ENCODE peak calls at places on chromosome 10, in eight cellular contexts. One of them, this sample, is unnamed.
A peak's percentile ranks its signal among the peaks of the same experiment; 100 is the strongest.

GRCh38 chr10:70509376-70509775 is 30.8 kb downstream of the PALD1 start:
- DNase-seq in psoas muscle: no peak
- DNase-seq in ACHN: no peak
- DNase-seq in HL-60: no peak
- DNase-seq in WTC11: no peak
- DNase-seq in HCT116: no peak
- DNase-seq in activated CD4-positive, CD25-positive, alpha-beta regulatory T cell treated with anti-CD3 and anti-CD28 coated beads, Interleukin-2, amount 50 U/mL, for 72 hours: no peak
- DNase-seq in progenitor cell of endocrine pancreas: no peak
- DNase-seq in this sample: no peak

GRCh38 chr10:48505394-48506112 is 99.3 kb downstream of the ARHGAP22 start:
- DNase-seq in progenitor cell of endocrine pancreas: no peak
- DNase-seq in HCT116: no peak
- DNase-seq in ACHN: no peak
- DNase-seq in psoas muscle: no peak
- DNase-seq in activated CD4-positive, CD25-positive, alpha-beta regulatory T cell treated with anti-CD3 and anti-CD28 coated beads, Interleukin-2, amount 50 U/mL, for 72 hours: no peak
- DNase-seq in WTC11: peak; percentile 77
- DNase-seq in HL-60: peak; percentile 78
- DNase-seq in this sample: no peak

GRCh38 chr10:125868372-125868975 is 12.6 kb downstream of the DHX32 start:
- DNase-seq in activated CD4-positive, CD25-positive, alpha-beta regulatory T cell treated with anti-CD3 and anti-CD28 coated beads, Interleukin-2, amount 50 U/mL, for 72 hours: no peak
- DNase-seq in WTC11: no peak
- DNase-seq in ACHN: peak; percentile 72
- DNase-seq in HCT116: peak; percentile 59
- DNase-seq in HL-60: peak; percentile 18
- DNase-seq in progenitor cell of endocrine pancreas: no peak
- DNase-seq in psoas muscle: no peak
- DNase-seq in this sample: no peak

GRCh38 chr10:89332718-89333281 is 5.0 kb downstream of the IFIT3 start:
- DNase-seq in psoas muscle: no peak
- DNase-seq in activated CD4-positive, CD25-positive, alpha-beta regulatory T cell treated with anti-CD3 and anti-CD28 coated beads, Interleukin-2, amount 50 U/mL, for 72 hours: no peak
- DNase-seq in HCT116: no peak
- DNase-seq in HL-60: no peak
- DNase-seq in WTC11: no peak
- DNase-seq in progenitor cell of endocrine pancreas: no peak
- DNase-seq in ACHN: peak; percentile 32
- DNase-seq in this sample: no peak

GRCh38 chr10:52951819-52952218 is 179.2 kb upstream of the MBL2 start:
- DNase-seq in HCT116: no peak
- DNase-seq in WTC11: peak; percentile 89
- DNase-seq in HL-60: peak; percentile 13
- DNase-seq in progenitor cell of endocrine pancreas: peak; percentile 41
- DNase-seq in ACHN: peak; percentile 58
- DNase-seq in activated CD4-positive, CD25-positive, alpha-beta regulatory T cell treated with anti-CD3 and anti-CD28 coated beads, Interleukin-2, amount 50 U/mL, for 72 hours: no peak
- DNase-seq in psoas muscle: no peak
- DNase-seq in this sample: peak; percentile 27

GRCh38 chr10:59876695-59877094 is 29.7 kb downstream of the CCDC6 start:
- DNase-seq in HL-60: no peak
- DNase-seq in ACHN: no peak
- DNase-seq in HCT116: no peak
- DNase-seq in activated CD4-positive, CD25-positive, alpha-beta regulatory T cell treated with anti-CD3 and anti-CD28 coated beads, Interleukin-2, amount 50 U/mL, for 72 hours: no peak
- DNase-seq in WTC11: no peak
- DNase-seq in progenitor cell of endocrine pancreas: no peak
- DNase-seq in psoas muscle: no peak
- DNase-seq in this sample: no peak

GRCh38 chr10:77279207-77279606 is 358.4 kb downstream of the KCNMA1 start:
- DNase-seq in activated CD4-positive, CD25-positive, alpha-beta regulatory T cell treated with anti-CD3 and anti-CD28 coated beads, Interleukin-2, amount 50 U/mL, for 72 hours: no peak
- DNase-seq in HL-60: no peak
- DNase-seq in progenitor cell of endocrine pancreas: no peak
- DNase-seq in psoas muscle: peak; percentile 39
- DNase-seq in HCT116: no peak
- DNase-seq in WTC11: no peak
- DNase-seq in ACHN: no peak
- DNase-seq in this sample: no peak

GRCh38 chr10:74738052-74738451 is 88.3 kb upstream of the KAT6B start:
- DNase-seq in HCT116: no peak
- DNase-seq in ACHN: peak; percentile 15
- DNase-seq in psoas muscle: no peak
- DNase-seq in WTC11: no peak
- DNase-seq in activated CD4-positive, CD25-positive, alpha-beta regulatory T cell treated with anti-CD3 and anti-CD28 coated beads, Interleukin-2, amount 50 U/mL, for 72 hours: no peak
- DNase-seq in HL-60: peak; percentile 79
- DNase-seq in progenitor cell of endocrine pancreas: no peak
- DNase-seq in this sample: no peak

GRCh38 chr10:112720178-112720577 is 229.9 kb upstream of the TCF7L2 start:
- DNase-seq in HL-60: no peak
- DNase-seq in WTC11: no peak
- DNase-seq in psoas muscle: no peak
- DNase-seq in HCT116: no peak
- DNase-seq in ACHN: no peak
- DNase-seq in progenitor cell of endocrine pancreas: no peak
- DNase-seq in activated CD4-positive, CD25-positive, alpha-beta regulatory T cell treated with anti-CD3 and anti-CD28 coated beads, Interleukin-2, amount 50 U/mL, for 72 hours: no peak
- DNase-seq in this sample: no peak

GRCh38 chr10:6578221-6579192 is 1.6 kb downstream of the PRKCQ start:
- DNase-seq in activated CD4-positive, CD25-positive, alpha-beta regulatory T cell treated with anti-CD3 and anti-CD28 coated beads, Interleukin-2, amount 50 U/mL, for 72 hours: no peak
- DNase-seq in WTC11: no peak
- DNase-seq in progenitor cell of endocrine pancreas: no peak
- DNase-seq in ACHN: no peak
- DNase-seq in psoas muscle: no peak
- DNase-seq in HL-60: no peak
- DNase-seq in HCT116: no peak
- DNase-seq in this sample: no peak

GRCh38 chr10:86113983-86114382 is 252.6 kb downstream of the GRID1 start:
- DNase-seq in HCT116: no peak
- DNase-seq in psoas muscle: no peak
- DNase-seq in HL-60: no peak
- DNase-seq in activated CD4-positive, CD25-positive, alpha-beta regulatory T cell treated with anti-CD3 and anti-CD28 coated beads, Interleukin-2, amount 50 U/mL, for 72 hours: no peak
- DNase-seq in ACHN: no peak
- DNase-seq in WTC11: no peak
- DNase-seq in progenitor cell of endocrine pancreas: no peak
- DNase-seq in this sample: no peak

GRCh38 chr10:89250814-89251416 is 660 bp downstream of the LIPA start:
- DNase-seq in activated CD4-positive, CD25-positive, alpha-beta regulatory T cell treated with anti-CD3 and anti-CD28 coated beads, Interleukin-2, amount 50 U/mL, for 72 hours: no peak
- DNase-seq in psoas muscle: no peak
- DNase-seq in HCT116: no peak
- DNase-seq in HL-60: no peak
- DNase-seq in ACHN: no peak
- DNase-seq in progenitor cell of endocrine pancreas: no peak
- DNase-seq in WTC11: no peak
- DNase-seq in this sample: no peak

GRCh38 chr10:59335497-59335896 is 26.9 kb downstream of the FAM13C start:
- DNase-seq in psoas muscle: no peak
- DNase-seq in activated CD4-positive, CD25-positive, alpha-beta regulatory T cell treated with anti-CD3 and anti-CD28 coated beads, Interleukin-2, amount 50 U/mL, for 72 hours: no peak
- DNase-seq in HL-60: no peak
- DNase-seq in WTC11: no peak
- DNase-seq in ACHN: no peak
- DNase-seq in HCT116: no peak
- DNase-seq in progenitor cell of endocrine pancreas: no peak
- DNase-seq in this sample: no peak

GRCh38 chr10:118042827-118043242 is 3.9 kb downstream of the RAB11FIP2 start:
- DNase-seq in activated CD4-positive, CD25-positive, alpha-beta regulatory T cell treated with anti-CD3 and anti-CD28 coated beads, Interleukin-2, amount 50 U/mL, for 72 hours: no peak
- DNase-seq in progenitor cell of endocrine pancreas: no peak
- DNase-seq in HL-60: no peak
- DNase-seq in WTC11: no peak
- DNase-seq in psoas muscle: no peak
- DNase-seq in HCT116: no peak
- DNase-seq in ACHN: no peak
- DNase-seq in this sample: no peak

GRCh38 chr10:34731885-34732701 is 83.0 kb downstream of the PARD3 start:
- DNase-seq in HL-60: no peak
- DNase-seq in HCT116: no peak
- DNase-seq in WTC11: no peak
- DNase-seq in progenitor cell of endocrine pancreas: no peak
- DNase-seq in psoas muscle: no peak
- DNase-seq in ACHN: peak; percentile 53
- DNase-seq in activated CD4-positive, CD25-positive, alpha-beta regulatory T cell treated with anti-CD3 and anti-CD28 coated beads, Interleukin-2, amount 50 U/mL, for 72 hours: no peak
- DNase-seq in this sample: no peak